ENCODE peak calls at places on chromosomes 3 and 15, in eight cellular contexts. M is GM12865, Q is ovary, C is astrocyte of the spinal cord, U is epithelial cell of proximal tubule, B is AG10803, T is Peyer's patch, N is dorsolateral prefrontal cortex. R is an unnamed sample.

GRCh38 chr3:19248143-19248542 is 99.8 kb downstream of the KCNH8 start:
- DNase-seq in M (peak), Q (no peak), C (no peak), U (no peak), B (no peak), T (no peak), N (no peak), R (no peak)

GRCh38 chr3:23761440-23761896 is 44.3 kb upstream of the UBE2E1 start:
- DNase-seq in M (peak), Q (no peak), C (peak), U (no peak), B (no peak), T (no peak), N (no peak), R (no peak)

GRCh38 chr15:63833246-63833696 is 477 bp downstream of the HERC1 start:
- DNase-seq in M (peak), Q (peak), C (peak), U (no peak), B (peak), T (peak), N (no peak), R (no peak)

GRCh38 chr15:27592036-27592725 is 506.9 kb downstream of the OCA2 start:
- DNase-seq in M (no peak), Q (no peak), C (peak), U (no peak), B (peak), T (no peak), N (no peak), R (no peak)

GRCh38 chr3:61682671-61683408 is 121.5 kb downstream of the PTPRG start:
- DNase-seq in M (no peak), Q (no peak), C (peak), U (no peak), B (peak), T (no peak), N (no peak), R (no peak)

GRCh38 chr3:73681610-73682009 is 56.9 kb upstream of the PDZRN3 start:
- DNase-seq in M (no peak), Q (no peak), C (peak), U (no peak), B (peak), T (no peak), N (no peak), R (no peak)

GRCh38 chr3:55207744-55208143 is 279.4 kb downstream of the WNT5A start:
- DNase-seq in M (no peak), Q (no peak), C (no peak), U (no peak), B (no peak), T (no peak), N (no peak), R (no peak)

GRCh38 chr3:187714404-187714979 is 12.1 kb upstream of the RTP2 start:
- DNase-seq in M (peak), Q (peak), C (peak), U (no peak), B (peak), T (no peak), N (peak), R (no peak)

GRCh38 chr3:46892285-46893145 is 15.0 kb downstream of the PTH1R start:
- DNase-seq in M (peak), Q (peak), C (peak), U (no peak), B (peak), T (peak), N (peak), R (no peak)

GRCh38 chr3:196335469-196335868 is 2.7 kb downstream of the TM4SF19 start:
- DNase-seq in M (no peak), Q (no peak), C (no peak), U (no peak), B (no peak), T (no peak), N (no peak), R (no peak)

GRCh38 chr3:82643948-82644347 is 882.5 kb upstream of the GBE1 start:
- DNase-seq in M (peak), Q (no peak), C (no peak), U (no peak), B (no peak), T (no peak), N (no peak), R (no peak)
- TF ChIP-seq CTCF in M (no peak), Q (no peak), C (no peak), U (no peak), B (no peak), T (no peak), N (no peak), R (no peak)

GRCh38 chr3:66723231-66723630 is 222.4 kb upstream of the LRIG1 start:
- DNase-seq in M (no peak), Q (no peak), C (no peak), U (no peak), B (no peak), T (no peak), N (no peak), R (no peak)

GRCh38 chr3:66715806-66716205 is 215.0 kb upstream of the LRIG1 start:
- DNase-seq in M (no peak), Q (no peak), C (no peak), U (no peak), B (no peak), T (no peak), N (no peak), R (no peak)

GRCh38 chr3:66719796-66720195 is 219.0 kb upstream of the LRIG1 start:
- DNase-seq in M (no peak), Q (no peak), C (no peak), U (no peak), B (no peak), T (no peak), N (no peak), R (no peak)

GRCh38 chr3:66722675-66723074 is 221.9 kb upstream of the LRIG1 start:
- DNase-seq in M (no peak), Q (peak), C (peak), U (peak), B (peak), T (no peak), N (no peak), R (no peak)

DNA sequence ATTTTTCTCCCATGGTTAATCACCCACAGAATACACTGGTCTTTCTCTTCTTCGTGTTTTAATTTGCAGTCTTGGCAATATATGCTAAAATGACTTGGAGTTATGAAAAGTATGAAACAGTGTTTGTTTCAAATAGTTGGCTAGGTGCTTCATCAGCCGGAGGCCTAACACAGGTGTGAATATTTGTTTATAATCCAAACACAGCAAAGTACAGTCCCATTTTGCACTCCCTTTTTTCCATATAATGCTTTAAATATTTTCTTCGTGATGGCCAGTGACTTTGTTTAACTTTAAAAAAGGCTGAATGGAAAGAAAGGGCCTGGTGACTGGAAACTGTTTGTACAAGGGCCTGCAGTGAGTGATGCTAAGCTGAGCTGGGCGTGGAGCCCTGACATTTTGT is 219.7 kb upstream of the LRIG1 start:
- DNase-seq in M (no peak), Q (no peak), C (no peak), U (no peak), B (no peak), T (no peak), N (no peak), R (no peak)
- H3K4me3 ChIP-seq in M (no peak), Q (no peak), C (no peak), U (no peak), B (no peak), T (no peak), N (no peak), R (no peak)

DNA sequence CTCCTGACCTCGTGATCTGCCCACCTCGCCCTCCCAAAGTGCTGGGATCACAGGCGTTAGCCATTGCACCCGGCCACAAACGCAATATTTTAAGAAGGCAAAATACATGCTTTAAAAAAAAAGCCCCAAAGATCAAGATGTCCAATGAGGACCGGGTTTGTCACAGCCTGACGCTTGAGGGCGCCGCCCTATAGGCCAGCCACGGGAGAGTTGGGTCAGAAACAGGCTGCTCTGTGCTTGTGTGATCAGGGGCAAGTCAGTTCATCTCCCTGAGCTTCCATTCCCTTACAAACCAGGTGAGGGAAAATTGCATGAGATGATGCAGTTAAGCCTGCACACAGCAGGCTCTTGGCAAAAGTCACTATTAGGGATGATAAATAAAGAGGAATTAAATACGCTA is 23.9 kb downstream of the FAM174B start:
- DNase-seq in M (no peak), Q (no peak), C (no peak), U (no peak), B (no peak), T (no peak), N (no peak), R (no peak)
- TF ChIP-seq CTCF in M (no peak), Q (no peak), C (no peak), U (no peak), B (no peak), T (no peak), N (no peak), R (no peak)

GRCh38 chr15:33194704-33195261 is at the start of gene FMN1:
- DNase-seq in M (peak), Q (peak), C (peak), U (peak), B (peak), T (peak), N (peak), R (peak)
- H3K4me3 ChIP-seq in M (peak), Q (peak), C (peak), U (peak), B (peak), T (peak), N (peak), R (peak)

GRCh38 chr3:22141769-22142168 is 390.8 kb upstream of the ZNF385D start:
- DNase-seq in M (no peak), Q (no peak), C (no peak), U (no peak), B (no peak), T (no peak), N (no peak), R (no peak)

DNA sequence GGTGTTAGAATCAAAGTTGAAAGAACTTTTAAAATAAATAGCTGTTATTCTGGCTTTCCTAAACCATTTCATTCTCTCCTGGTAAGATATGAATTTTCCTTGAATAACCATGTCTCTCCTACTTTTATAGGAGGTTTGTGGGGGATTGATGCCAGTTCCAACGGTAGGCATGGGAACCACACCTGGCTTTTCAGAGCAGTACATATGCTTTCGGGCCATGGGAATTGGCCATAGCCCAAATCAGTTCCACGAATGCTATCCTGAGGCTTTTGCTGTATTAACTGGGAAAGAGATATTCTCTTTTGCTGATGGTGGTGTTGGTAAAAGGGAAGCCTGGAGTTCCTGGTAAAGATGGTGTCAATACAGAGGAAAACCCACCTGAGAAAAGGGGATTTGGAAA is 396.2 kb upstream of the ZNF385D start:
- DNase-seq in M (no peak), Q (no peak), C (no peak), U (no peak), B (no peak), T (no peak), N (no peak), R (no peak)
- TF ChIP-seq CTCF in M (no peak), Q (no peak), C (no peak), U (no peak), B (no peak), T (no peak), N (no peak), R (no peak)

GRCh38 chr3:194387276-194387675 is 11.8 kb downstream of the GP5 start:
- DNase-seq in M (no peak), Q (no peak), C (no peak), U (no peak), B (no peak), T (peak), N (no peak), R (no peak)

GRCh38 chr3:194389269-194389668 is 9.8 kb downstream of the GP5 start:
- DNase-seq in M (no peak), Q (no peak), C (no peak), U (no peak), B (no peak), T (no peak), N (no peak), R (no peak)

GRCh38 chr3:194386610-194387009 is 12.5 kb downstream of the GP5 start:
- DNase-seq in M (no peak), Q (no peak), C (no peak), U (no peak), B (no peak), T (no peak), N (no peak), R (no peak)

GRCh38 chr3:194387926-194388418 is 11.1 kb downstream of the GP5 start:
- DNase-seq in M (no peak), Q (no peak), C (no peak), U (no peak), B (no peak), T (peak), N (no peak), R (no peak)

DNA sequence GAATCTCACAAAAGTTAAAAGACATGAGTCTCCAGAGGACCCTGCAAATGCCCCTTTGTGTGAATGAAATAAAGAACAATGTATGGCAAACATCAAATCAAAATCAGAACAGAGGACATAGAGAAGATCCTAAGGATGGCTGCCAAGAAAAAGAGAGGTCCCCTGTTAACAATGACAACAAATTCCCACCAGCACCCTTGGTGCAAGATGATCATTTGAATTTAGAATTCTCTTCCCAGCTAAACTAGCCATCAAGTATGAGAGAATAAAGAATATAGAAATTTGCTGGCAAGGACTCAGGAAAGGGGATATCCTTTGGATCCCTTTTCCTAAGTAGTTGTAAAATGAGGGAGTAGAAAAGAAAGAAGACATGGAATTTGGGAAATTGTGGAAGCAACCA is 8.2 kb downstream of the GP5 start:
- DNase-seq in M (no peak), Q (no peak), C (no peak), U (no peak), B (no peak), T (no peak), N (no peak), R (no peak)
- H3K4me3 ChIP-seq in M (no peak), Q (no peak), C (no peak), U (no peak), B (no peak), T (no peak), N (no peak), R (no peak)

DNA sequence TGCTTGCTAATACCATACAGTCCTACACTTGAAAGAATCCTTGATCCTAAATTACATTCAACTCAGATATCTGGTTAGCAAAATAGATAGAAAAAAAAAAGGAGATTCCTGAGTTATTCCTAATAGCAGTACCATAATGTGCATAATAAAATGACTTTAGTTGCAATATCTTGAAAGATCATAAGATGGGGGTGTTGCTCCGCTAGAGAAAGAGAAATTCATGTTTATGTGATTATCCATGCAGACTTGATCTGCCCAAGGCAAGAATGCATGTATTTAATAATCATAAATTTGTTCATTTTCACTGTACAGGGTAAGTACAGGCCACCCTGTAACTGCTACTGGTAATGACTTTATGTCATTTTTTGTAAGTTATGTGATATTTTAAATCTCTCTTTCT is 84.7 kb downstream of the HCN4 start:
- DNase-seq in M (no peak), Q (no peak), C (peak), U (no peak), B (peak), T (no peak), N (no peak), R (no peak)
- TF ChIP-seq CTCF in M (peak), Q (no peak), C (no peak), U (no peak), B (peak), T (peak), N (peak), R (peak)

GRCh38 chr3:12186515-12187286 is 28.0 kb upstream of the TIMP4 start:
- DNase-seq in M (no peak), Q (no peak), C (no peak), U (no peak), B (no peak), T (no peak), N (no peak), R (no peak)

GRCh38 chr3:12184541-12184940 is 25.8 kb upstream of the TIMP4 start:
- DNase-seq in M (no peak), Q (no peak), C (no peak), U (no peak), B (no peak), T (no peak), N (no peak), R (no peak)

GRCh38 chr3:12187448-12188327 is 29.0 kb upstream of the TIMP4 start:
- DNase-seq in M (peak), Q (peak), C (peak), U (no peak), B (peak), T (no peak), N (no peak), R (no peak)

GRCh38 chr3:12185172-12185710 is 26.5 kb upstream of the TIMP4 start:
- DNase-seq in M (no peak), Q (no peak), C (no peak), U (no peak), B (no peak), T (no peak), N (no peak), R (no peak)

DNA sequence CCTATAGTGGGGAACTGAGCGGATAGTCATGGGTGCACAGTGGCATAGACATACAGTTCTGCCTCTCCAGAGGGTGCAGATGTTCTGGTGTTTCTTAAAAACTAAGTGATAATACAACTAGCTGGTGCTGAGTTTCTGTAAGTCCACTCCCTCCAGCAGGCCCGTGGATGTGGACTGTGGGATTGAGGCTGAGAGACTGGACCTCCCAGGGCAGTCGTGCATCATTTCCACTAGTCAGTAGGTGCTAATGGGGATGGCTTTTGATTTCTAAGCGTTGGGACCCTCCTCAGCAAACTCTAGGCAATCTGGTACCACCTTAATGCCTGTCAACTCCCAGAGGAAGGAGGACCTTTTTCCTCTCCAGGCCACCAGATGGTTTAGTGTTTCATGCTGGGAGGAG is 27.3 kb upstream of the TIMP4 start:
- DNase-seq in M (no peak), Q (no peak), C (no peak), U (no peak), B (no peak), T (no peak), N (no peak), R (no peak)
- H3K4me3 ChIP-seq in M (no peak), Q (no peak), C (no peak), U (no peak), B (no peak), T (no peak), N (no peak), R (no peak)

GRCh38 chr15:69748700-69749099 is 296.1 kb downstream of the RPLP1 start:
- DNase-seq in M (no peak), Q (no peak), C (no peak), U (no peak), B (peak), T (no peak), N (no peak), R (no peak)

GRCh38 chr15:69750253-69750652 is 297.6 kb downstream of the RPLP1 start:
- DNase-seq in M (peak), Q (no peak), C (no peak), U (no peak), B (no peak), T (no peak), N (no peak), R (no peak)

GRCh38 chr15:69749274-69749673 is 296.7 kb downstream of the RPLP1 start:
- DNase-seq in M (no peak), Q (no peak), C (no peak), U (no peak), B (no peak), T (no peak), N (no peak), R (no peak)

GRCh38 chr15:69751147-69751546 is 298.5 kb downstream of the RPLP1 start:
- DNase-seq in M (no peak), Q (no peak), C (no peak), U (no peak), B (no peak), T (no peak), N (no peak), R (no peak)

GRCh38 chr15:69749797-69750196 is 297.2 kb downstream of the RPLP1 start:
- DNase-seq in M (peak), Q (no peak), C (no peak), U (no peak), B (no peak), T (no peak), N (no peak), R (no peak)
- TF ChIP-seq CTCF in M (no peak), Q (no peak), C (no peak), U (peak), B (peak), T (peak), N (no peak), R (no peak)

GRCh38 chr15:55734641-55735040 is 8.3 kb downstream of the PRTG start:
- DNase-seq in M (no peak), Q (no peak), C (no peak), U (no peak), B (no peak), T (no peak), N (no peak), R (no peak)
- H3K4me3 ChIP-seq in M (no peak), Q (no peak), C (no peak), U (no peak), B (no peak), T (no peak), N (no peak), R (no peak)